ENCODE peak calls at places on chromosomes 13 and 19, in five cellular contexts. C, F, I, B and M are unnamed samples.

GRCh38 chr19:31560771-31561080 is 211.5 kb upstream of the TSHZ3 start:
- DNase-seq in B (no peak), F (no peak), C (no peak), I (no peak), M (no peak)

GRCh38 chr19:9808855-9809646 is 9.8 kb downstream of the FBXL12 start:
- DNase-seq in B (no peak), C (no peak), I (peak), F (no peak), M (no peak)

GRCh38 chr13:71169125-71169524 is 697.9 kb downstream of the DACH1 start:
- DNase-seq in C (no peak), I (no peak), F (no peak), B (no peak), M (no peak)

GRCh38 chr13:113053801-113054604 is 51.6 kb upstream of the F7 start:
- DNase-seq in F (no peak), C (no peak), B (no peak), I (no peak), M (no peak)

GRCh38 chr13:41007359-41008118 is 11.6 kb downstream of the ELF1 start:
- DNase-seq in I (no peak), B (no peak), C (no peak), F (no peak), M (no peak)

GRCh38 chr19:57269515-57270250 is 10.6 kb upstream of the ZNF460 start:
- DNase-seq in C (no peak), B (no peak), I (no peak), F (no peak), M (no peak)

GRCh38 chr19:10105241-10106099 is 692 bp upstream of the PPAN start:
- DNase-seq in B (peak), C (peak), F (peak), I (no peak), M (no peak)

GRCh38 chr13:76086729-76087128 is 450.6 kb downstream of the LMO7 start:
- DNase-seq in C (no peak), I (no peak), B (no peak), F (no peak), M (no peak)

GRCh38 chr13:33931397-33931987 is 113.5 kb downstream of the RFC3 start:
- DNase-seq in F (no peak), B (no peak), I (no peak), C (no peak), M (no peak)